ENCODE peak calls at places on chromosomes 13 and 19, in seven cellular contexts. O is erythroblast; Z is foreskin fibroblast; E is colonic mucosa; H is effector CD4-positive, alpha-beta T cell; C is activated naive CD4-positive, alpha-beta T cell; T is retinal pigment epithelial cell. I is an unnamed sample.

GRCh38 chr19:17445526-17446165 is 2.8 kb downstream of the TMEM221 start:
- DNase-seq in O (no peak), Z (no peak), E (no peak), H (no peak), C (no peak), T (no peak), I (no peak)

GRCh38 chr19:6828698-6829633 is 56.5 kb downstream of the VAV1 start:
- DNase-seq in O (peak; percentile 70), Z (no peak), E (no peak), H (no peak), C (no peak), T (no peak), I (no peak)

GRCh38 chr13:111027481-111028439 is 87.3 kb upstream of the ARHGEF7 start:
- DNase-seq in O (no peak), Z (peak; percentile 30), E (no peak), H (no peak), C (no peak), T (peak; percentile 20), I (no peak)

GRCh38 chr19:35901055-35901644 is 810 bp upstream of the NFKBID start:
- DNase-seq in O (no peak), Z (peak; percentile 89), E (no peak), H (no peak), C (no peak), T (no peak), I (peak; percentile 67)

GRCh38 chr19:33796164-33797100 is at the start of gene KCTD15:
- DNase-seq in O (peak; percentile 77), Z (peak; percentile 77), E (peak; percentile 67), H (no peak), C (no peak), T (no peak), I (no peak)

GRCh38 chr19:9362905-9363304 is at the start of gene ZNF177:
- DNase-seq in O (no peak), Z (peak; percentile 56), E (no peak), H (no peak), C (no peak), T (no peak), I (no peak)

GRCh38 chr19:58516964-58517833 is 2.4 kb downstream of the ZBTB45 start:
- DNase-seq in O (no peak), Z (no peak), E (no peak), H (no peak), C (no peak), T (no peak), I (no peak)

GRCh38 chr13:27954406-27954851 is 14.7 kb downstream of the CDX2 start:
- DNase-seq in O (peak; percentile 31), Z (peak; percentile 49), E (peak; percentile 63), H (no peak), C (no peak), T (no peak), I (no peak)

I was measured in GM04504.